ENCODE peak calls at places on chromosomes 5 and 9, in nine cellular contexts. G, O, X, S, Y, Q, I, C and K are unnamed samples.

GRCh38 chr5:93385665-93386064 is 195.4 kb downstream of the NR2F1-AS1 start:
- DNase-seq in Q (no peak), Y (no peak), O (no peak), X (no peak), G (no peak), C (no peak), S (no peak), I (no peak), K (no peak)

GRCh38 chr5:9652295-9652694 is 22.1 kb upstream of the TAS2R1 start:
- DNase-seq in G (no peak), X (no peak), O (no peak), I (no peak), S (no peak), C (no peak), Y (no peak), Q (no peak), K (no peak)

GRCh38 chr5:129698661-129699060 is 49.2 kb upstream of the MINAR2 start:
- DNase-seq in Y (no peak), Q (no peak), I (no peak), S (no peak), G (no peak), X (no peak), O (no peak), C (no peak), K (no peak)

GRCh38 chr9:126204197-126204596 is 122.4 kb upstream of the MVB12B start:
- DNase-seq in X (no peak), I (no peak), Q (no peak), C (no peak), Y (no peak), G (no peak), S (no peak), O (no peak), K (no peak)

GRCh38 chr5:159094745-159095144 is 5.0 kb downstream of the EBF1 start:
- DNase-seq in G (peak), S (peak), Y (no peak), Q (peak), O (peak), X (no peak), C (no peak), I (peak), K (no peak)

GRCh38 chr5:132483661-132484385 is 6.8 kb downstream of the IRF1 start:
- DNase-seq in G (no peak), X (no peak), Q (no peak), C (no peak), Y (no peak), O (no peak), I (no peak), S (no peak), K (peak)

GRCh38 chr5:148268556-148268955 is at the start of gene SPINK13:
- DNase-seq in G (no peak), C (no peak), I (no peak), O (no peak), Y (no peak), S (no peak), X (no peak), Q (peak), K (no peak)

GRCh38 chr5:157109744-157110143 is 900 bp upstream of the HAVCR2 start:
- DNase-seq in Q (no peak), S (no peak), C (no peak), Y (no peak), X (no peak), O (no peak), G (no peak), I (peak), K (peak)

GRCh38 chr5:130279386-130279785 is 375.1 kb downstream of the CHSY3 start:
- DNase-seq in X (no peak), S (no peak), Q (no peak), O (no peak), I (no peak), G (no peak), Y (no peak), C (no peak), K (no peak)

GRCh38 chr5:75890546-75890945 is 173.3 kb upstream of the POC5 start:
- DNase-seq in X (no peak), Q (no peak), S (no peak), O (no peak), I (no peak), Y (no peak), G (no peak), C (no peak), K (no peak)

GRCh38 chr5:16918156-16918555 is 17.9 kb downstream of the MYO10 start:
- DNase-seq in Q (no peak), X (no peak), C (no peak), Y (no peak), S (no peak), I (no peak), G (no peak), O (no peak), K (no peak)

GRCh38 chr5:172603425-172603824 is 37.6 kb upstream of the NEURL1B start:
- DNase-seq in I (no peak), O (no peak), S (no peak), X (no peak), Y (no peak), G (no peak), C (no peak), Q (no peak), K (peak)

GRCh38 chr5:75363726-75364495 is 26.9 kb downstream of the HMGCR start:
- DNase-seq in G (no peak), Q (no peak), I (no peak), C (peak), S (no peak), Y (no peak), X (no peak), O (no peak), K (no peak)

GRCh38 chr5:78025540-78025939 is 249.4 kb upstream of the TBCA start:
- DNase-seq in X (no peak), G (no peak), Q (no peak), C (no peak), O (no peak), S (no peak), I (no peak), Y (no peak), K (no peak)

GRCh38 chr9:94945191-94946144 is 219.0 kb downstream of the AOPEP start:
- DNase-seq in Q (no peak), X (no peak), C (no peak), Y (peak), S (peak), O (no peak), G (peak), I (no peak), K (no peak)

GRCh38 chr5:54004697-54005096 is 305.7 kb downstream of the ARL15 start:
- DNase-seq in G (no peak), I (no peak), Q (no peak), O (no peak), C (no peak), X (no peak), Y (no peak), S (no peak), K (no peak)

GRCh38 chr9:108991479-108991878 is 21.8 kb downstream of the CTNNAL1 start:
- DNase-seq in S (no peak), Y (no peak), G (no peak), Q (no peak), I (no peak), X (no peak), O (no peak), C (no peak), K (no peak)

GRCh38 chr5:160165137-160166068 is 46.2 kb upstream of the PWWP2A start:
- DNase-seq in O (no peak), Q (peak), X (peak), G (peak), S (peak), C (peak), Y (peak), I (no peak), K (no peak)

GRCh38 chr9:133493428-133493827 is 14.5 kb upstream of the SLC2A6 start:
- DNase-seq in S (peak), Y (no peak), O (no peak), C (no peak), G (no peak), Q (no peak), I (no peak), X (peak), K (no peak)

GRCh38 chr5:1564182-1564748 is 40.5 kb upstream of the LPCAT1 start:
- DNase-seq in Q (peak), C (peak), O (no peak), S (no peak), G (no peak), X (peak), I (no peak), Y (peak), K (peak)

GRCh38 chr5:56951946-56952691 is at the start of gene MIER3:
- DNase-seq in C (peak), X (peak), Y (no peak), O (peak), S (peak), G (peak), Q (peak), I (peak), K (peak)

GRCh38 chr5:176625966-176626875 is 4.1 kb downstream of the SNCB start:
- DNase-seq in X (no peak), G (no peak), S (no peak), O (no peak), Q (no peak), Y (no peak), C (no peak), I (no peak), K (no peak)

GRCh38 chr5:72436796-72437471 is 70.3 kb downstream of the ZNF366 start:
- DNase-seq in G (no peak), Q (no peak), X (no peak), C (no peak), I (no peak), O (no peak), Y (no peak), S (no peak), K (no peak)

GRCh38 chr9:23581936-23582335 is 244.1 kb downstream of the ELAVL2 start:
- DNase-seq in G (no peak), X (no peak), S (no peak), I (no peak), Q (no peak), C (no peak), Y (no peak), O (no peak), K (no peak)

GRCh38 chr5:173798127-173798810 is 89.9 kb upstream of the CPEB4 start:
- DNase-seq in X (no peak), Q (no peak), I (no peak), Y (no peak), G (no peak), S (no peak), O (no peak), C (no peak), K (no peak)

GRCh38 chr9:134180786-134181647 is 16.7 kb upstream of the RNU6ATAC start:
- DNase-seq in X (peak), I (no peak), Y (no peak), C (no peak), S (no peak), G (no peak), Q (no peak), O (no peak), K (peak)

GRCh38 chr9:90783964-90784363 is 17.7 kb upstream of the SYK start:
- DNase-seq in C (no peak), X (no peak), I (no peak), O (no peak), Y (no peak), G (no peak), Q (no peak), S (no peak), K (no peak)

GRCh38 chr9:123776856-123777560 is 152.9 kb downstream of the DENND1A start:
- DNase-seq in C (no peak), S (no peak), G (no peak), Q (no peak), I (no peak), O (no peak), X (no peak), Y (no peak), K (no peak)

GRCh38 chr9:63817622-63818518 is 1467.1 kb downstream of the FOXD4L5 start:
- DNase-seq in X (peak), I (peak), S (peak), Q (no peak), O (peak), G (peak), Y (no peak), C (peak), K (peak)

GRCh38 chr9:115944166-115944948 is 209.2 kb upstream of the PAPPA start:
- DNase-seq in X (no peak), S (peak), C (peak), O (no peak), Y (peak), G (peak), I (no peak), Q (no peak), K (no peak)

GRCh38 chr5:14428302-14429081 is 153.1 kb upstream of the OTULINL start:
- DNase-seq in Y (no peak), O (no peak), Q (no peak), I (no peak), S (no peak), X (no peak), C (no peak), G (no peak), K (no peak)

GRCh38 chr5:179818746-179819295 is 1.9 kb upstream of the SQSTM1 start:
- DNase-seq in I (peak), X (peak), S (peak), Y (no peak), G (peak), C (peak), O (peak), Q (peak), K (peak)

GRCh38 chr5:173781432-173781825 is 106.7 kb upstream of the CPEB4 start:
- DNase-seq in I (no peak), G (no peak), C (no peak), Y (no peak), O (no peak), Q (no peak), X (no peak), S (no peak), K (no peak)

GRCh38 chr5:127870914-127871313 is 167.7 kb downstream of the CCDC192 start:
- DNase-seq in C (peak), O (no peak), G (peak), S (peak), I (no peak), X (peak), Q (no peak), Y (no peak), K (no peak)

GRCh38 chr9:105244996-105245719 is 707 bp downstream of the SLC44A1 start:
- DNase-seq in I (peak), G (no peak), C (peak), S (peak), X (peak), Y (no peak), O (no peak), Q (no peak), K (peak)

GRCh38 chr5:38663276-38663675 is 106.8 kb upstream of the LIFR start:
- DNase-seq in X (no peak), C (no peak), S (no peak), I (no peak), O (no peak), Y (no peak), Q (no peak), G (no peak), K (no peak)

GRCh38 chr5:38871790-38872551 is 26.2 kb downstream of the OSMR start:
- DNase-seq in Y (peak), G (no peak), C (no peak), O (no peak), I (no peak), S (no peak), X (no peak), Q (peak), K (no peak)

GRCh38 chr9:36401179-36401740 is 1.2 kb upstream of the RNF38 start:
- DNase-seq in C (no peak), Q (peak), O (no peak), X (no peak), I (peak), Y (no peak), S (no peak), G (no peak), K (no peak)

GRCh38 chr9:111599092-111599947 is at the start of gene PTGR1:
- DNase-seq in G (peak), X (peak), Q (peak), O (no peak), C (peak), I (peak), S (peak), Y (peak), K (no peak)

GRCh38 chr9:130662099-130662926 is 2.1 kb upstream of the PRDM12 start:
- DNase-seq in O (no peak), S (no peak), C (no peak), X (peak), Y (no peak), Q (no peak), G (no peak), I (no peak), K (no peak)
- TF ChIP-seq CTCF in O (no peak), S (no peak), C (no peak), X (no peak), Y (no peak), Q (no peak), G (no peak), I (no peak), K (no peak)

DNA sequence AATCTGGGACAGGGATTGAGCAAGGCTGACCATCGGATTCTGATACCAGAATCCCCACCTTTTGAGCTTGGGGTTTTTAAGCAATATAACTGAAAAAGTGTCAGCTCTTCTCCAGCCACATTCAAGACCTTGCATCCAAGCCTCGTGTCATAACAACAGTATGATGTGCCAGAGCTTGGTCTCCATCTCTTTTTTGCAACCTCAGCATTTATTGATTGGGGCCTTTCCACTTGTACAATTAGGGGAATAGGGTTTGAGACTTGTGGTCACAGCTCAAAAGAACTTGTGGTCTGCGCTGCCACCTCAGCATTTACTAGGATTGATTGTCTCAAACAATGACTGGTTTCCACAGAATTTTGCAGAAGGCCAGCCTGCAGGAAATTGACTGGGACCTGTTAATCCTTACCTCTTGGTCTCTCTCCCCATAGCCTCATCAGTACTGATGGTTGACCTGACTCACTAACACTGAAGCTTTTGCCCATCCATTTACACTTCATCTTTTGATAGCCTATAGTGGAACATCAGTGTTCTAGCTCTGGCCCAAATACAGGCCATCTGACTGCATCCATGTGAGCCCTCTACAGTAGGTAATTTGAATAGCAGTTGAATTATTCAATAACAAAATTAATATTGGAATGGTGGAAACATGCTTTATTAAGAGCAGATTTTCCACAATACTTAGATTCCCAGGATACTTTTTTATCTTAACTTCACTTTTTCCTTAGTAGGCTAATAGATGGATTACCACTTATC is 381.6 kb upstream of the PRR16 start:
- DNase-seq in Q (no peak), C (no peak), S (no peak), Y (no peak), G (no peak), O (no peak), X (no peak), I (no peak), K (no peak)
- TF ChIP-seq CTCF in Q (peak), C (no peak), S (no peak), Y (no peak), G (no peak), O (no peak), X (no peak), I (no peak), K (no peak)

GRCh38 chr5:11046160-11046559 is 285.1 kb upstream of the DAP start:
- DNase-seq in C (no peak), S (no peak), X (no peak), O (no peak), I (no peak), G (no peak), Q (no peak), Y (no peak), K (no peak)
- TF ChIP-seq CTCF in C (peak), S (no peak), X (no peak), O (no peak), I (no peak), G (no peak), Q (no peak), Y (no peak), K (no peak)

GRCh38 chr5:171337207-171337562 is 28.1 kb downstream of the TLX3 start:
- DNase-seq in O (no peak), Q (no peak), G (no peak), S (no peak), C (no peak), Y (no peak), I (no peak), X (no peak), K (no peak)
- TF ChIP-seq CTCF in O (no peak), Q (no peak), G (no peak), S (no peak), C (no peak), Y (no peak), I (no peak), X (no peak), K (no peak)

GRCh38 chr5:107593009-107593408 is 77.7 kb downstream of the EFNA5 start:
- DNase-seq in C (no peak), O (no peak), G (no peak), X (no peak), I (no peak), Q (no peak), S (no peak), Y (no peak), K (no peak)
- TF ChIP-seq CTCF in C (no peak), O (no peak), G (no peak), X (no peak), I (no peak), Q (no peak), S (no peak), Y (no peak), K (no peak)

GRCh38 chr5:50958852-50959457 is 292.5 kb downstream of the PARP8 start:
- DNase-seq in S (no peak), O (peak), Y (no peak), Q (peak), X (no peak), I (peak), G (no peak), C (no peak), K (no peak)
- TF ChIP-seq CTCF in S (peak), O (peak), Y (peak), Q (peak), X (peak), I (peak), G (peak), C (peak), K (peak)

DNA sequence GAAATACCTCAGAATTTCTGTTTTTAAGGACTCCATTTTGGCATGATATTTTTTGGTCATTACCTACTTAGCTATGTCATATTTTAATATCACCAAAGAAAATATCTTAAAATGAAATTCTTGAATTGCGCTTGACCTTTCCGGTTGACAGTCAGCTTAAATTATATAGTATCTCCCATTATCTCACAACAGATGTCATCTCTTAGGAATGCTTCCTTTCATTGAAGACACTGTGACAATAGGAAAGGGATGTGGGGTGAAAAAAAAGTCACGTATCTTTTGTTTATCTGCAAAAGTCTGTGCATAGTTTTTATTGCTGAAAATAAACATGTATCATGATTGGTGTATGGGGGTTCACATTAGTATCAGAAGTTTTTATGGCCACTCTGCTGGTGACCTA is 105.8 kb downstream of the INVS start:
- DNase-seq in G (no peak), C (no peak), O (no peak), Q (no peak), Y (no peak), I (no peak), X (no peak), S (no peak), K (no peak)
- TF ChIP-seq CTCF in G (no peak), C (no peak), O (no peak), Q (no peak), Y (no peak), I (no peak), X (no peak), S (no peak), K (no peak)

DNA sequence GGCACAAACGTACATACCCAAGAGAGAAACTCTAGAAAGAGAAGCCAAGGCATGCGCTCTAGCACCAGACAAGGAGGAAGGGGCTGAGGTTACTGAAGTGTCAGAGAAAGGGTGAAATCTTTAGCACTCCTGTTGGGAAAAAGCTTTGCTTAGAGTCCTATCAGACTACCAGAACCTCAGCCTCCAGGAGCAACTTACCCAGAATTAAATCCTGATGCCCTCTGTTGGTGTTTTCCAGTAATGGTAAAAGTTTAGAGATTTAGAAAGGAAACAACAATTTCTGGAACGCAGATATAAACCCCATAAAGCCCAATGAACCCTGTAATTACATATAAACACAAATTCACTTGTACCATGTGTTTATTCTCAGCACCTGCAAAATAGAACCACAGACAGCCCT is 33.2 kb upstream of the ASTN2 start:
- DNase-seq in O (no peak), I (no peak), G (no peak), S (no peak), Q (no peak), X (no peak), Y (no peak), C (no peak), K (no peak)
- TF ChIP-seq CTCF in O (no peak), I (no peak), G (no peak), S (no peak), Q (no peak), X (no peak), Y (no peak), C (no peak), K (no peak)

GRCh38 chr5:115169392-115170127 is at the start of gene TRIM36:
- DNase-seq in Q (peak), X (peak), S (peak), G (peak), O (peak), I (peak), Y (peak), C (peak), K (peak)
- TF ChIP-seq CTCF in Q (peak), X (peak), S (peak), G (no peak), O (peak), I (no peak), Y (peak), C (no peak), K (no peak)